ENCODE peak calls at places on chromosome 2, in nine cellular contexts. G is HCT116; Y is GM12891; I is GM06990; J is activated CD8-positive, alpha-beta T cell treated with anti-CD3 and anti-CD28 coated beads for 36 hours; T is body of pancreas; U is DMS79; D is stimulated activated CD8-positive, alpha-beta memory T cell treated with anti-CD3 and anti-CD28 coated beads, Interleukin-4, amount 100 ng/mL, for 1 hour; P is stimulated activated CD4-positive, alpha-beta T cell treated with anti-CD3 and anti-CD28 coated beads, Interleukin-4, amount 100 ng/mL, for 24 hours. H is an unnamed sample.

GRCh38 chr2:167960089-167960747 is 287.2 kb downstream of the STK39 start:
- DNase-seq in G (no peak), Y (no peak), I (no peak), J (no peak), T (no peak), U (no peak), D (no peak), P (no peak), H (no peak)

GRCh38 chr2:74290466-74291216 is 52.6 kb downstream of the SLC4A5 start:
- DNase-seq in G (no peak), Y (no peak), I (peak; percentile 61), J (peak; percentile 49), T (peak; percentile 16), U (no peak), D (no peak), P (peak; percentile 26), H (no peak)

GRCh38 chr2:125490308-125490707 is 1165.7 kb upstream of the GYPC start:
- DNase-seq in G (no peak), Y (no peak), I (no peak), J (no peak), T (no peak), U (no peak), D (no peak), P (no peak), H (no peak)

GRCh38 chr2:158753561-158754302 is 41.4 kb upstream of the DAPL1 start:
- DNase-seq in G (peak; percentile 48), Y (peak; percentile 20), I (no peak), J (peak; percentile 16), T (peak; percentile 43), U (peak; percentile 18), D (no peak), P (peak; percentile 31), H (peak; percentile 23)

GRCh38 chr2:64626963-64627760 is 26.6 kb downstream of the SERTAD2 start:
- DNase-seq in G (no peak), Y (no peak), I (no peak), J (no peak), T (no peak), U (peak; percentile 81), D (no peak), P (no peak), H (no peak)

GRCh38 chr2:231765496-231765929 is 15.6 kb downstream of the PDE6D start:
- DNase-seq in G (no peak), Y (no peak), I (peak; percentile 21), J (no peak), T (no peak), U (no peak), D (no peak), P (no peak), H (no peak)

GRCh38 chr2:207219716-207220414 is 54.1 kb upstream of the KLF7 start:
- DNase-seq in G (no peak), Y (no peak), I (no peak), J (no peak), T (no peak), U (no peak), D (no peak), P (no peak), H (no peak)

GRCh38 chr2:195364015-195364965 is 292.7 kb upstream of the SLC39A10 start:
- DNase-seq in G (no peak), Y (no peak), I (no peak), J (peak; percentile 11), T (no peak), U (no peak), D (no peak), P (no peak), H (no peak)

GRCh38 chr2:13056259-13056843 is 339.6 kb downstream of the TRIB2 start:
- DNase-seq in G (no peak), Y (no peak), I (no peak), J (no peak), T (no peak), U (no peak), D (no peak), P (no peak), H (no peak)

GRCh38 chr2:228709788-228710371 is 528.4 kb upstream of the SPHKAP start:
- DNase-seq in G (no peak), Y (no peak), I (no peak), J (no peak), T (no peak), U (no peak), D (no peak), P (no peak), H (no peak)

GRCh38 chr2:217585362-217585761 is 417.4 kb downstream of the TNS1 start:
- DNase-seq in G (no peak), Y (no peak), I (no peak), J (no peak), T (no peak), U (no peak), D (no peak), P (no peak), H (no peak)